ENCODE peak calls at places on chromosomes 4 and X, in four cellular contexts. U, G, B and E are unnamed samples.

GRCh38 chr4:182916483-182917181 is 554 bp downstream of the DCTD start:
- DNase-seq in U (peak; percentile 71), G (peak; percentile 77), B (peak; percentile 83), E (no peak)

GRCh38 chr4:52883183-52883621 is 21.1 kb downstream of the RASL11B start:
- DNase-seq in U (peak; percentile 11), G (no peak), B (no peak), E (no peak)

GRCh38 chr4:151486166-151486565 is 77.2 kb downstream of the FHIP1A start:
- DNase-seq in U (peak; percentile 84), G (peak; percentile 70), B (no peak), E (no peak)

GRCh38 chr4:137994858-137995257 is 247.3 kb downstream of the SLC7A11 start:
- DNase-seq in U (peak; percentile 79), G (peak; percentile 36), B (no peak), E (no peak)

GRCh38 chr4:188971125-188971524 is 831.9 kb downstream of the TRIML1 start:
- DNase-seq in U (peak; percentile 42), G (peak; percentile 15), B (no peak), E (no peak)

GRCh38 chrX:105876658-105877057 is 54.3 kb downstream of the NRK start:
- DNase-seq in U (peak; percentile 40), G (no peak), B (no peak), E (no peak)

GRCh38 chrX:8237718-8238117 is 66.7 kb upstream of the VCX2 start:
- DNase-seq in U (no peak), G (no peak), B (no peak), E (no peak)

GRCh38 chrX:10636337-10636736 is 16.0 kb upstream of the MID1 start:
- DNase-seq in U (peak; percentile 64), G (peak; percentile 66), B (no peak), E (no peak)

GRCh38 chrX:40531056-40531826 is 49.5 kb upstream of the ATP6AP2 start:
- DNase-seq in U (no peak), G (no peak), B (no peak), E (no peak)